ENCODE peak calls at places on chromosomes 12 and 14, in nine cellular contexts. P is fibroblast of lung, H is neural progenitor cell, D is IMR-90, C is endothelial cell of umbilical vein, B is neuronal stem cell, J is astrocyte, L is mammary epithelial cell, O is endodermal cell. T is an unnamed sample. For H3K36me3, the result is how much of the 10 kb centered on the place peaks cover.

GRCh38 chr12:50620050-50620974 is 115.5 kb downstream of the DIP2B start:
- DNase-seq in P (peak), H (peak), D (peak), C (no peak), B (peak), J (peak), L (peak), O (peak), T (peak)

GRCh38 chr14:22980672-22981089 is 1.7 kb downstream of the AJUBA start:
- DNase-seq in P (peak), H (peak), D (peak), C (no peak), B (peak), J (no peak), L (peak), O (peak), T (peak)

GRCh38 chr14:100882991-100883788 is 20.3 kb downstream of the RTL1 start:
- DNase-seq in P (no peak), H (no peak), D (no peak), C (no peak), B (no peak), J (no peak), L (no peak), O (no peak), T (no peak)

GRCh38 chr14:83208346-83208745 is 1674.7 kb upstream of the SEL1L start:
- DNase-seq in P (no peak), H (no peak), D (peak), C (no peak), B (no peak), J (no peak), L (no peak), O (no peak), T (no peak)

GRCh38 chr12:94263011-94263786 is 114.8 kb downstream of the PLXNC1 start:
- DNase-seq in P (no peak), H (no peak), D (no peak), C (no peak), B (no peak), J (no peak), L (no peak), O (peak), T (no peak)

GRCh38 chr14:96243785-96244184 is 12.2 kb upstream of the BDKRB1 start:
- DNase-seq in P (no peak), H (no peak), D (peak), C (no peak), B (no peak), J (no peak), L (no peak), O (no peak), T (no peak)

GRCh38 chr12:124466200-124467128 is 100.9 kb downstream of the NCOR2 start:
- DNase-seq in P (peak), H (no peak), D (peak), C (peak), B (no peak), J (peak), L (no peak), O (no peak), T (no peak)

GRCh38 chr12:112852810-112853209 is 54.0 kb upstream of the OAS1 start:
- DNase-seq in P (no peak), H (no peak), D (no peak), C (no peak), B (no peak), J (no peak), L (no peak), O (no peak), T (no peak)

GRCh38 chr12:93608313-93608712 is 35.8 kb downstream of the SOCS2 start:
- DNase-seq in P (no peak), H (no peak), D (no peak), C (no peak), B (no peak), J (no peak), L (no peak), O (no peak), T (no peak)

GRCh38 chr12:114408881-114409795 is 3.2 kb upstream of the TBX5 start:
- DNase-seq in P (no peak), H (peak), D (peak), C (no peak), B (peak), J (no peak), L (no peak), O (peak), T (no peak)

GRCh38 chr14:31261859-31262739 is 54.5 kb upstream of the HECTD1 start:
- DNase-seq in P (peak), H (peak), D (peak), C (no peak), B (peak), J (peak), L (no peak), O (no peak), T (peak)

GRCh38 chr12:8709124-8709830 is 11.5 kb downstream of the RIMKLB start:
- DNase-seq in P (no peak), H (no peak), D (no peak), C (peak), B (no peak), J (no peak), L (no peak), O (no peak), T (peak)

GRCh38 chr14:71856199-71856919 is 75.9 kb upstream of the RGS6 start:
- DNase-seq in P (no peak), H (no peak), D (no peak), C (no peak), B (no peak), J (no peak), L (peak), O (no peak), T (no peak)

GRCh38 chr14:71852201-71852600 is 80.0 kb upstream of the RGS6 start:
- DNase-seq in P (no peak), H (peak), D (no peak), C (no peak), B (peak), J (no peak), L (no peak), O (peak), T (no peak)

DNA sequence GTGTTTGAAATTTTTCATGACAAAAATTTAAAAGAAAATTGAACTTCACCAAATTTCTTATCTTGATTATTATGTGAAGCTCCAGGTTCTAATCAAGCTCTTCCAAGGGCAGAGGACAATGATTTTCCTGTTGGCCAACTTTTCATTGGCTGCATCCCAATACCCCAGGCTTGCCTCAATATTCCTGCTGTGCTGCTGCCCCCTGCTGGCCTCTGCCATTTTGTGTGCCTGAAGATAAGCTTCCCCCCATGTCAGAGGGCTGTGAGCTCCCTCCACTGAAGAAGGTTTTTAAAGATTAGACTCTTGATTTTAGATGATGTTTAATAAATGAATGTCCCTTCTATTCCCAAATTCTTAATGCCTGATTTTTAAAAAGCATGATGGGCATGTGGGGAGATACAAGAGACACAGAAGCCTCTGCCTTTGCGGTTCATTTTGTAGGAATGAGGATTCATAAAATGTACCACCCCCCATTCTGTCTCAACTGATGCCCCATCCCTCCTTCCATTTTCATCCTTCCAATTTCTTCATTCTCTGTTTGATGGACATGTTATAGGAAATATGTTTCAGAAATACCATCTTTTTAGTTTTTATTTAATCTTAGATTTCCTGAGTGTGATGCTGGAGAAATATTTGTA is 76.7 kb upstream of the RGS6 start:
- DNase-seq in P (peak), H (peak), D (peak), C (peak), B (peak), J (peak), L (peak), O (peak), T (peak)
- H3K9ac ChIP-seq in P (no peak), H (no peak), D (no peak), C (no peak), B (no peak), J (no peak), L (no peak), O (no peak), T (no peak)

DNA sequence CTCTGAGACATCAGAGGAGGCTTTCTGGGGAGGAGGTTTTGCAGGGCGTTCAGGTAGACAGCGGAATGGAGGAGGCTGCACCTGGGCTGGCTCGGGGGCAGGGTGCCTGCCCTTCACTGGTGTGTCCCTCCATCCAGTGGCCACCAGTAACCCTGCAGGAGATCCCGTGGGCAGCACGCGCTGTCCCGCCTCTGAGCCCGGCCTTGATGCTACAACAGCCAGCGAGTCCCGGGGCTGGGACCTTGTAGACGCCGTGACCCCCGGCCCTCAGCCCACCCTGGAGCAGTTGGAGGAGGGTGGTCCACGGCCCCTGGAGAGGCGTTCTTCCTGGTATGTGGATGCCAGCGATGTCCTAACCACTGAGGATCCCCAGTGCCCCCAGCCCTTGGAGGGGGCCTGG is 10.0 kb upstream of the ADSS1 start:
- DNase-seq in P (no peak), H (no peak), D (no peak), C (no peak), B (no peak), J (no peak), L (no peak), O (no peak), T (no peak)
- H3K36me3 ChIP-seq in P (half or more), H (under half), D (half or more), C (half or more), B (under half), J (under half), L (under half), O (under half), T (half or more)

GRCh38 chr12:1552978-1553471 is 41.4 kb downstream of the FBXL14 start:
- DNase-seq in P (no peak), H (no peak), D (peak), C (no peak), B (no peak), J (peak), L (no peak), O (peak), T (peak)
- H3K9ac ChIP-seq in P (no peak), H (no peak), D (no peak), C (no peak), B (no peak), J (no peak), L (no peak), O (no peak), T (no peak)

GRCh38 chr12:116456307-116456641 is 102.9 kb upstream of the MAP1LC3B2 start:
- DNase-seq in P (no peak), H (no peak), D (no peak), C (no peak), B (no peak), J (no peak), L (no peak), O (no peak), T (no peak)

GRCh38 chr12:116454950-116455447 is 104.2 kb upstream of the MAP1LC3B2 start:
- DNase-seq in P (peak), H (no peak), D (peak), C (peak), B (no peak), J (peak), L (peak), O (peak), T (peak)

GRCh38 chr12:116458492-116458891 is 100.7 kb upstream of the MAP1LC3B2 start:
- DNase-seq in P (no peak), H (no peak), D (no peak), C (no peak), B (no peak), J (no peak), L (no peak), O (no peak), T (no peak)

GRCh38 chr12:116455540-116456306 is 103.5 kb upstream of the MAP1LC3B2 start:
- DNase-seq in P (peak), H (peak), D (peak), C (peak), B (peak), J (peak), L (peak), O (peak), T (peak)

GRCh38 chr12:116456683-116457082 is 102.5 kb upstream of the MAP1LC3B2 start:
- DNase-seq in P (no peak), H (no peak), D (no peak), C (no peak), B (no peak), J (no peak), L (no peak), O (peak), T (no peak)
- H3K36me3 ChIP-seq in P (under half), H (under half), D (under half), C (under half), B (under half), J (under half), L (under half), O (under half), T (under half)